ENCODE peak calls at places on chromosomes 7 and 10, in four cellular contexts. T is colonic mucosa, F is mesendoderm, R is psoas muscle. S is an unnamed sample. For H3K4me1, the result is how much of the 10 kb centered on the place peaks cover.

GRCh38 chr10:79112898-79113431 is 44.2 kb downstream of the ZMIZ1 start:
- DNase-seq in R (peak), T (no peak), F (no peak), S (peak)

GRCh38 chr7:130894146-130895005 is 160.4 kb upstream of the KLF14 start:
- DNase-seq in F (no peak), R (peak), T (no peak), S (peak)

GRCh38 chr10:14812271-14812670 is 25.6 kb downstream of the CDNF start:
- DNase-seq in R (no peak), F (peak), T (no peak), S (no peak)

GRCh38 chr7:2404714-2405119 is 1.3 kb downstream of the CHST12 start:
- DNase-seq in F (no peak), R (no peak), T (no peak), S (no peak)

GRCh38 chr10:96613565-96613964 is 26.8 kb upstream of the TM9SF3 start:
- DNase-seq in T (peak), R (no peak), F (no peak), S (no peak)

GRCh38 chr10:133616371-133617130 is 10.0 kb downstream of the FRG2B start:
- DNase-seq in R (no peak), F (no peak), T (peak), S (peak)

GRCh38 chr7:84497873-84498272 is 303.3 kb upstream of the SEMA3A start:
- DNase-seq in T (no peak), F (no peak), R (no peak), S (no peak)

GRCh38 chr10:12707461-12708185 is 293.9 kb downstream of the CCDC3 start:
- DNase-seq in F (peak), R (no peak), T (peak), S (no peak)

DNA sequence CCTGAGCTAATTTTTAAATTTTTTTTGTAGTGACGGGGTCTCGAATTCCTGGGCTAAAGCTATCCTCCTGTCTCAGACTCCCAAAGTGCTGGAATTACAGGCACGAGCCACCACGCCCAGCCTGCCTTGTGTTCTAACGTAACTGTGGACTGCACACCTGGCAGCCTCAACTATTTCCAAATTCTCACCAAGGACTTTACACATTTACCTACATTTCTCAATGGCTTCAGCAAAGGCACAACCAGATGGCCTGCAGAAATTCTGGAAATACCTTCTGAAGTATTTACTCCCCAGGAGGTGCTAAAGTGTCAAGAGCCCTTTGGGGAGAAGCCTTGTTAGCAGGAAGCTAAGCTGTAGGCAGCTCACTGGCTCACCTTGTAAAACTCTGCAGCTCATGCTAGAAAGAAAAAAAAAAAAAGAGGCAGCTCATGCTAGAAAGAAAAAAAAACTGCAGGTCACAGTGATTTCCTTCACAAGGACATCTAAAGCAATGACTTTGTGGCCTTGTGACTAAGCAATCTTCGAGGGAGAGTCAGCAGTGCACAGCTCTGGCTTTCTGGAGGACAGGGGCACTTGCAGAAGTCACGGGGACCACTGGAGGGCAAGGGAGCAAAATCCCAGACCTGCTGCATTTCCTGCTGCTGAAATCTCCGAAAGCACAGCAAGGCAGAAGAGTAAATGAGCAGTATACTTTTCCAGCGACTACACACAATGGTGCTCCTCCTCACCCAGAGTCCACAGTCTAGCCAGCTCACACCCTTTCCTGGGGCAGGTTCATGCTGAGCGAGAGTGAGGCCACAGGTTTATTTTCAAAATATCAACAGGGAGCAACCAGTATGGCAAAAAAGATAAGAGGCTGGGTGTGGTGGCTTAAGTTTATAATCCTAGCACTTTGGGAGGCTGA is 40.4 kb downstream of the BAIAP2L1 start:
- DNase-seq in F (peak), T (peak), R (no peak), S (no peak)
- H3K27ac ChIP-seq in F (peak), T (peak), R (no peak), S (peak)

GRCh38 chr7:77930496-77930895 is 131.9 kb downstream of the PHTF2 start:
- DNase-seq in T (no peak), F (peak), R (no peak), S (no peak)
- H3K4me1 ChIP-seq in T (under half), F (under half), R (under half), S (under half)

GRCh38 chr10:101146392-101147251 is 15.5 kb downstream of the TLX1 start:
- DNase-seq in F (no peak), T (no peak), R (no peak), S (no peak)
- H3K4me3 ChIP-seq in F (no peak), T (no peak), R (peak), S (no peak)

GRCh38 chr7:47357863-47358262 is 224.0 kb downstream of the TNS3 start:
- DNase-seq in F (no peak), T (no peak), R (no peak), S (no peak)

GRCh38 chr7:47357398-47357797 is 224.5 kb downstream of the TNS3 start:
- DNase-seq in F (no peak), T (peak), R (no peak), S (no peak)

GRCh38 chr7:47354831-47355541 is 226.9 kb downstream of the TNS3 start:
- DNase-seq in R (no peak), F (no peak), T (peak), S (peak)

GRCh38 chr7:47356261-47356660 is 225.7 kb downstream of the TNS3 start:
- DNase-seq in F (no peak), R (no peak), T (no peak), S (no peak)

GRCh38 chr7:47355684-47356083 is 226.2 kb downstream of the TNS3 start:
- DNase-seq in R (no peak), F (no peak), T (no peak), S (no peak)
- H3K27ac ChIP-seq in R (no peak), F (no peak), T (no peak), S (peak)

GRCh38 chr10:17233534-17233933 is 5.5 kb downstream of the VIM start:
- DNase-seq in T (peak), F (no peak), R (peak), S (peak)
- H3K4me1 ChIP-seq in T (under half), F (under half), R (under half), S (half or more)

GRCh38 chr7:80984619-80985018 is 65.8 kb upstream of the SEMA3C start:
- DNase-seq in T (no peak), R (no peak), F (no peak), S (no peak)
- H3K4me3 ChIP-seq in T (no peak), R (no peak), F (no peak), S (no peak)

GRCh38 chr7:114924066-114924712 is 2.3 kb downstream of the MDFIC start:
- DNase-seq in F (no peak), T (no peak), R (no peak), S (no peak)

GRCh38 chr7:114922151-114922651 is 307 bp downstream of the MDFIC start:
- DNase-seq in F (peak), R (peak), T (peak), S (peak)

GRCh38 chr7:114921636-114922150 is at the start of gene MDFIC:
- DNase-seq in R (peak), F (no peak), T (peak), S (no peak)

GRCh38 chr7:114923403-114923713 is 1.5 kb downstream of the MDFIC start:
- DNase-seq in R (no peak), F (no peak), T (no peak), S (no peak)

DNA sequence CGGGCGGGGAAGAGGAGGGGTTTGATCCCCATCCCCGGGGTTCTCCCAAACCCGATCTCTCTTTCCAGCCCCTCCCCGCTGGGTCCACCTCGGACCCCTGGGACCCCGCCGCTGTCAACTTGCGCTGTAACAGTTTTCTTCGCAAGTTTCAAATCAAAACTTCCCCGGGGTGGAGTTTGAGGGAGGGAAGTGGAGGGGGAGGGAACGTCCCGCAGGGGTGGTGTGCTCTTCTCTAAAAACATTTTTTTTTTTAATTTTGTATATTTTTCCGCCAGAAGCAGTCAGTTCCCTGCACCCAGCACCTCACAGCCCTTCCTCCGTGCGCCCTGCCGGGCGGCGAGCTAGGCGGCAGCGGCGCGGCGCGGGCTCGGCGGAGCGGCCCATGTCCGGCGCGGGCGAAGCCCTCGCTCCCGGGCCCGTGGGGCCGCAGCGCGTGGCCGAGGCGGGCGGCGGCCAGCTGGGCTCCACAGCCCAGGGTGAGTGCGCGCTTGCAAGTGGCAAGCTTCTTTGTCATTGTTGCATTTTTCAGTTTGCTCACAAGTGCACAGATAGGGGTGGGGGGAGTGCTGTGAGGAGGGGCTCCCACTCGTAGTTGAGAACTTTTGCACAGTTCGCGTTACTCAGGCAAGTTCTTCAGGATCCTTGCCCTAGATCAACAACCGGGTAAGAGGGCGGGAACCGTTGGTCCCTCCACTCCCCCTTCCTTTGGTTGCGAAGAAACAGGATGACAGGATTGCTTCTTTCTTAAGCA is 933 bp downstream of the MDFIC start:
- DNase-seq in F (peak), T (peak), R (peak), S (peak)
- H3K27ac ChIP-seq in F (peak), T (peak), R (peak), S (peak)

GRCh38 chr10:49079072-49079471 is 36.2 kb downstream of the VSTM4 start:
- DNase-seq in F (no peak), R (no peak), T (no peak), S (no peak)
- H3K4me1 ChIP-seq in F (under half), R (under half), T (under half), S (half or more)

GRCh38 chr7:31729195-31729804 is 42.3 kb downstream of the PPP1R17 start:
- DNase-seq in R (no peak), T (no peak), F (peak), S (no peak)

DNA sequence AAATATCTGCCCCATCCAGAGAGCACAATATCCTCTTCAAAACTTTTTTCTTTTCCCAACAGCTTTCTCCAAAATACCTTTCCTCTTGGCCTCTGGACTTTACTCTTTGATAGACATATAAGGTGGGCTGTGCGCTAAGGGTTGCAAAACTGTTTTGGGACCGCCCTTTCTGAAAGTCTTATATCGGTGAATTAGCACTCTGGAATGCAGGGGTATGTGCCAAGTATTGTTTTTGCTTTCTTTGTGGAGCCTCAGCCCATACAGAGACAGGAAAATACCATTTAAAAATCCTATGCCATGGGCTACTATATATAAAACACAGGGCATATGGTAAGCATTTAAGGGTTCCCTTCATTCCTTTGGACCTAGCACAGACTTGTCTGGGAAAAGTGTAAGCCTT is 37.7 kb downstream of the PPP1R17 start:
- DNase-seq in T (no peak), F (no peak), R (no peak), S (no peak)
- H3K4me3 ChIP-seq in T (no peak), F (no peak), R (no peak), S (no peak)